ENCODE peak calls at places on chromosome 7, in six cellular contexts. U, P, X, F, Q and A are unnamed samples.

GRCh38 chr7:10706875-10707493 is 266.7 kb upstream of the PHF14 start:
- DNase-seq in U (no peak), P (no peak), X (no peak), F (no peak), Q (no peak), A (no peak)

GRCh38 chr7:86667732-86668131 is 24.0 kb downstream of the GRM3 start:
- DNase-seq in U (no peak), P (no peak), X (no peak), F (no peak), Q (no peak), A (no peak)

GRCh38 chr7:99456288-99456687 is 9.7 kb downstream of the ATP5MF start:
- DNase-seq in U (no peak), P (no peak), X (no peak), F (no peak), Q (no peak), A (no peak)

GRCh38 chr7:83162402-83163256 is at the start of gene PCLO:
- DNase-seq in U (peak), P (peak), X (peak), F (peak), Q (peak), A (peak)

GRCh38 chr7:37853468-37853867 is 5.1 kb downstream of the NME8 start:
- DNase-seq in U (no peak), P (no peak), X (no peak), F (no peak), Q (no peak), A (no peak)

GRCh38 chr7:94028768-94029167 is 24.6 kb upstream of the BET1 start:
- DNase-seq in U (peak), P (no peak), X (no peak), F (no peak), Q (no peak), A (no peak)

GRCh38 chr7:80478683-80479082 is 33.2 kb downstream of the GNAT3 start:
- DNase-seq in U (peak), P (no peak), X (no peak), F (no peak), Q (no peak), A (no peak)

GRCh38 chr7:118169146-118169545 is 14.8 kb upstream of the LSM8 start:
- DNase-seq in U (peak), P (no peak), X (no peak), F (no peak), Q (no peak), A (no peak)

GRCh38 chr7:67817481-67817880 is 820.8 kb downstream of the TYW1 start:
- DNase-seq in U (no peak), P (no peak), X (no peak), F (no peak), Q (no peak), A (no peak)

GRCh38 chr7:95886501-95887090 is 114.2 kb downstream of the DYNC1I1 start:
- DNase-seq in U (peak), P (no peak), X (no peak), F (no peak), Q (no peak), A (no peak)

GRCh38 chr7:132738254-132738653 is 162.0 kb upstream of the PLXNA4 start:
- DNase-seq in U (peak), P (no peak), X (no peak), F (no peak), Q (no peak), A (no peak)

GRCh38 chr7:92916751-92917369 is 80.5 kb upstream of the CDK6 start:
- DNase-seq in U (peak), P (no peak), X (no peak), F (no peak), Q (no peak), A (peak)